ENCODE peak calls at places on chromosomes 16 and 17, in eight cellular contexts. X is gastrocnemius medialis; H is heart right ventricle; D is NCI-H345; Q is CD4-positive, alpha-beta T cell; I is progenitor cell of endocrine pancreas; U is memory B cell; N is astrocyte of the cerebellum. P is an unnamed sample.

GRCh38 chr17:16407911-16408588 is 7.3 kb upstream of the TRPV2 start:
- DNase-seq in X (peak), H (peak), D (peak), Q (no peak), I (no peak), U (peak), N (peak), P (peak)

GRCh38 chr17:73492802-73493139 is 151.5 kb downstream of the SDK2 start:
- DNase-seq in X (no peak), H (no peak), D (peak), Q (no peak), I (no peak), U (no peak), N (no peak), P (no peak)

GRCh38 chr17:4948166-4948996 is at the start of gene PFN1:
- DNase-seq in X (peak), H (peak), D (peak), Q (peak), I (peak), U (peak), N (peak), P (peak)

GRCh38 chr17:55426851-55427586 is 5.4 kb upstream of the MMD start:
- DNase-seq in X (no peak), H (no peak), D (no peak), Q (no peak), I (no peak), U (no peak), N (no peak), P (no peak)

GRCh38 chr16:56848056-56848936 is 16.7 kb upstream of the SLC12A3 start:
- DNase-seq in X (no peak), H (no peak), D (no peak), Q (no peak), I (no peak), U (no peak), N (no peak), P (no peak)

GRCh38 chr16:51393381-51394005 is 242.4 kb upstream of the SALL1 start:
- DNase-seq in X (no peak), H (no peak), D (no peak), Q (no peak), I (no peak), U (no peak), N (no peak), P (no peak)

GRCh38 chr17:32508926-32509325 is 22.1 kb downstream of the CDK5R1 start:
- DNase-seq in X (no peak), H (no peak), D (no peak), Q (no peak), I (no peak), U (no peak), N (no peak), P (no peak)

GRCh38 chr17:17236295-17237025 is 508 bp downstream of the FLCN start:
- DNase-seq in X (peak), H (no peak), D (peak), Q (no peak), I (no peak), U (no peak), N (peak), P (no peak)

GRCh38 chr16:68031951-68032350 is 8.9 kb downstream of the DUS2 start:
- DNase-seq in X (no peak), H (no peak), D (no peak), Q (no peak), I (no peak), U (no peak), N (no peak), P (no peak)

GRCh38 chr16:8887952-8888560 is 5.9 kb downstream of the LITAFD start:
- DNase-seq in X (peak), H (peak), D (no peak), Q (no peak), I (no peak), U (no peak), N (no peak), P (peak)

GRCh38 chr16:59210955-59211541 is 476.9 kb upstream of the GOT2 start:
- DNase-seq in X (no peak), H (no peak), D (no peak), Q (no peak), I (no peak), U (no peak), N (peak), P (no peak)

GRCh38 chr16:20744922-20745440 is 3.4 kb upstream of the THUMPD1 start:
- DNase-seq in X (no peak), H (no peak), D (no peak), Q (no peak), I (no peak), U (no peak), N (no peak), P (no peak)

GRCh38 chr16:84475643-84476240 is 28.7 kb downstream of the MEAK7 start:
- DNase-seq in X (no peak), H (no peak), D (no peak), Q (no peak), I (no peak), U (no peak), N (no peak), P (no peak)

GRCh38 chr17:2063306-2064146 is 8.6 kb downstream of the HIC1 start:
- DNase-seq in X (no peak), H (no peak), D (no peak), Q (no peak), I (no peak), U (no peak), N (no peak), P (no peak)

GRCh38 chr17:55709984-55710383 is 12.7 kb downstream of the TMEM100 start:
- DNase-seq in X (peak), H (no peak), D (no peak), Q (no peak), I (no peak), U (no peak), N (no peak), P (no peak)

GRCh38 chr17:44850612-44851011 is 2.9 kb downstream of the HIGD1B start:
- DNase-seq in X (no peak), H (peak), D (no peak), Q (no peak), I (no peak), U (no peak), N (no peak), P (peak)

GRCh38 chr17:39095309-39095686 is 56.1 kb downstream of the PLXDC1 start:
- DNase-seq in X (no peak), H (no peak), D (no peak), Q (no peak), I (no peak), U (no peak), N (no peak), P (no peak)

GRCh38 chr17:18323007-18323406 is 7.9 kb downstream of the SMCR8 start:
- DNase-seq in X (no peak), H (no peak), D (no peak), Q (no peak), I (no peak), U (no peak), N (no peak), P (no peak)

GRCh38 chr16:84517366-84517765 is 12.9 kb upstream of the MEAK7 start:
- DNase-seq in X (no peak), H (no peak), D (no peak), Q (no peak), I (no peak), U (no peak), N (no peak), P (no peak)

GRCh38 chr17:231191-231965 is 49.9 kb upstream of the DOC2B start:
- DNase-seq in X (no peak), H (no peak), D (no peak), Q (no peak), I (no peak), U (no peak), N (no peak), P (peak)

GRCh38 chr16:84080378-84080777 is 36.4 kb downstream of the MBTPS1 start:
- DNase-seq in X (peak), H (peak), D (no peak), Q (no peak), I (no peak), U (no peak), N (no peak), P (no peak)

GRCh38 chr16:57807968-57808528 is 5.8 kb upstream of the KIFC3 start:
- DNase-seq in X (peak), H (peak), D (peak), Q (peak), I (peak), U (no peak), N (peak), P (peak)

GRCh38 chr17:82138511-82138992 is 40.5 kb upstream of the FASN start:
- DNase-seq in X (no peak), H (no peak), D (no peak), Q (no peak), I (no peak), U (no peak), N (no peak), P (no peak)

GRCh38 chr17:40283662-40284061 is 4.0 kb upstream of the CDC6 start:
- DNase-seq in X (no peak), H (no peak), D (no peak), Q (no peak), I (no peak), U (no peak), N (peak), P (no peak)

GRCh38 chr17:5826384-5826783 is 242.1 kb upstream of the NLRP1 start:
- DNase-seq in X (no peak), H (no peak), D (no peak), Q (no peak), I (no peak), U (no peak), N (no peak), P (no peak)

P was measured in left ventricle myocardium inferior.